ENCODE peak calls at places on chromosome 5, in seven cellular contexts. M is posterior vena cava; X is naive thymus-derived CD4-positive, alpha-beta T cell; O is ureter; A is PC-9; Y is fibroblast of the aortic adventitia; J is NCI-H345. Z is an unnamed sample.
A peak's percentile ranks its signal among the peaks of the same experiment; 100 is the strongest.

GRCh38 chr5:125412051-125412560 is 665.7 kb upstream of the ZNF608 start:
- DNase-seq in M (no peak), X (no peak), O (peak; percentile 51), A (no peak), Y (peak; percentile 18), J (peak; percentile 7), Z (no peak)

GRCh38 chr5:82664711-82665110 is 386.6 kb upstream of the RPS23 start:
- DNase-seq in M (no peak), X (no peak), O (no peak), A (no peak), Y (no peak), J (peak; percentile 59), Z (peak; percentile 77)

GRCh38 chr5:126624534-126624933 is 23.8 kb downstream of the PHAX start:
- DNase-seq in M (no peak), X (no peak), O (no peak), A (no peak), Y (peak; percentile 77), J (no peak), Z (no peak)

GRCh38 chr5:141039517-141039916 is 11.7 kb upstream of the PCDHB1 start:
- DNase-seq in M (no peak), X (no peak), O (no peak), A (peak; percentile 23), Y (no peak), J (peak; percentile 86), Z (peak; percentile 45)

GRCh38 chr5:154753792-154754191 is 1.4 kb upstream of the LARP1 start:
- DNase-seq in M (peak; percentile 86), X (no peak), O (peak; percentile 71), A (peak; percentile 37), Y (peak; percentile 99), J (no peak), Z (no peak)

GRCh38 chr5:310941-311434 is 10.5 kb upstream of the AHRR start:
- DNase-seq in M (no peak), X (no peak), O (peak; percentile 39), A (no peak), Y (no peak), J (no peak), Z (no peak)

GRCh38 chr5:91245871-91246270 is 137.2 kb downstream of the ARRDC3 start:
- DNase-seq in M (no peak), X (no peak), O (no peak), A (no peak), Y (peak; percentile 51), J (no peak), Z (no peak)

GRCh38 chr5:137997726-137998213 is 35.1 kb downstream of the FAM13B start:
- DNase-seq in M (no peak), X (no peak), O (no peak), A (no peak), Y (no peak), J (no peak), Z (no peak)

GRCh38 chr5:29016067-29016466 is 1977.7 kb upstream of the CDH9 start:
- DNase-seq in M (no peak), X (no peak), O (no peak), A (no peak), Y (no peak), J (no peak), Z (no peak)

GRCh38 chr5:107615173-107615856 is 55.4 kb downstream of the EFNA5 start:
- DNase-seq in M (no peak), X (no peak), O (no peak), A (no peak), Y (no peak), J (no peak), Z (no peak)

GRCh38 chr5:33810491-33811120 is 81.2 kb downstream of the ADAMTS12 start:
- DNase-seq in M (no peak), X (no peak), O (no peak), A (no peak), Y (no peak), J (no peak), Z (no peak)

GRCh38 chr5:125151150-125151932 is 404.9 kb upstream of the ZNF608 start:
- DNase-seq in M (no peak), X (no peak), O (no peak), A (no peak), Y (no peak), J (no peak), Z (no peak)

GRCh38 chr5:84748313-84748712 is 363.6 kb upstream of the EDIL3 start:
- DNase-seq in M (no peak), X (no peak), O (no peak), A (no peak), Y (no peak), J (no peak), Z (no peak)